ENCODE peak calls at places on chromosomes 3 and 15, in nine cellular contexts. One of them, this sample, is unnamed.

GRCh38 chr3:4741404-4742307 is 237.6 kb upstream of the BHLHE40 start:
- DNase-seq in thoracic aorta: peak; percentile 77
- DNase-seq in GM10248: no peak
- DNase-seq in Calu3: peak; percentile 73
- DNase-seq in astrocyte of the spinal cord: peak; percentile 99
- DNase-seq in lower lobe of right lung: no peak
- DNase-seq in right lobe of liver: peak; percentile 58
- DNase-seq in RWPE1: peak; percentile 89
- DNase-seq in cardiac fibroblast: peak; percentile 98
- DNase-seq in this sample: peak; percentile 93

GRCh38 chr3:32452009-32452408 is 50.6 kb downstream of the CMTM6 start:
- DNase-seq in GM10248: no peak
- DNase-seq in right lobe of liver: peak; percentile 62
- DNase-seq in thoracic aorta: no peak
- DNase-seq in lower lobe of right lung: no peak
- DNase-seq in Calu3: no peak
- DNase-seq in astrocyte of the spinal cord: no peak
- DNase-seq in RWPE1: no peak
- DNase-seq in cardiac fibroblast: no peak
- DNase-seq in this sample: no peak

GRCh38 chr3:46481636-46482035 is 16.1 kb upstream of the RTP3 start:
- DNase-seq in thoracic aorta: no peak
- DNase-seq in lower lobe of right lung: no peak
- DNase-seq in RWPE1: no peak
- DNase-seq in astrocyte of the spinal cord: no peak
- DNase-seq in GM10248: no peak
- DNase-seq in right lobe of liver: no peak
- DNase-seq in Calu3: no peak
- DNase-seq in cardiac fibroblast: no peak
- DNase-seq in this sample: no peak

GRCh38 chr3:141368062-141368924 is at the start of gene ZBTB38:
- DNase-seq in astrocyte of the spinal cord: peak; percentile 97
- DNase-seq in GM10248: peak; percentile 38
- DNase-seq in lower lobe of right lung: peak; percentile 94
- DNase-seq in right lobe of liver: peak; percentile 83
- DNase-seq in Calu3: peak; percentile 100
- DNase-seq in cardiac fibroblast: peak; percentile 98
- DNase-seq in thoracic aorta: peak; percentile 81
- DNase-seq in RWPE1: peak; percentile 84
- DNase-seq in this sample: peak; percentile 95

GRCh38 chr15:39889601-39890000 is 30.5 kb downstream of the GPR176 start:
- DNase-seq in right lobe of liver: no peak
- DNase-seq in thoracic aorta: no peak
- DNase-seq in astrocyte of the spinal cord: no peak
- DNase-seq in RWPE1: no peak
- DNase-seq in cardiac fibroblast: no peak
- DNase-seq in GM10248: no peak
- DNase-seq in Calu3: no peak
- DNase-seq in lower lobe of right lung: no peak
- DNase-seq in this sample: no peak

GRCh38 chr3:99709686-99710085 is 71.3 kb downstream of the COL8A1 start:
- DNase-seq in lower lobe of right lung: no peak
- DNase-seq in thoracic aorta: no peak
- DNase-seq in Calu3: no peak
- DNase-seq in cardiac fibroblast: peak; percentile 32
- DNase-seq in astrocyte of the spinal cord: no peak
- DNase-seq in RWPE1: no peak
- DNase-seq in GM10248: no peak
- DNase-seq in right lobe of liver: no peak
- DNase-seq in this sample: no peak

GRCh38 chr3:10867384-10867783 is 51.4 kb downstream of the SLC6A11 start:
- DNase-seq in thoracic aorta: no peak
- DNase-seq in GM10248: no peak
- DNase-seq in Calu3: no peak
- DNase-seq in lower lobe of right lung: no peak
- DNase-seq in cardiac fibroblast: peak; percentile 13
- DNase-seq in right lobe of liver: no peak
- DNase-seq in astrocyte of the spinal cord: peak; percentile 0
- DNase-seq in RWPE1: peak; percentile 21
- DNase-seq in this sample: peak; percentile 9

GRCh38 chr15:68230157-68231100 is 901 bp upstream of the CLN6 start:
- DNase-seq in lower lobe of right lung: no peak
- DNase-seq in thoracic aorta: no peak
- DNase-seq in right lobe of liver: no peak
- DNase-seq in cardiac fibroblast: peak; percentile 16
- DNase-seq in Calu3: no peak
- DNase-seq in astrocyte of the spinal cord: no peak
- DNase-seq in GM10248: no peak
- DNase-seq in RWPE1: no peak
- DNase-seq in this sample: peak; percentile 20

GRCh38 chr15:69573815-69574472 is 121.3 kb downstream of the RPLP1 start:
- DNase-seq in Calu3: no peak
- DNase-seq in cardiac fibroblast: peak; percentile 41
- DNase-seq in thoracic aorta: no peak
- DNase-seq in lower lobe of right lung: no peak
- DNase-seq in RWPE1: no peak
- DNase-seq in astrocyte of the spinal cord: peak; percentile 29
- DNase-seq in right lobe of liver: no peak
- DNase-seq in GM10248: peak; percentile 43
- DNase-seq in this sample: peak; percentile 27

GRCh38 chr15:80317389-80318169 is 65.6 kb upstream of the CTXND1 start:
- DNase-seq in GM10248: no peak
- DNase-seq in right lobe of liver: no peak
- DNase-seq in RWPE1: peak; percentile 20
- DNase-seq in lower lobe of right lung: no peak
- DNase-seq in astrocyte of the spinal cord: peak; percentile 72
- DNase-seq in thoracic aorta: no peak
- DNase-seq in cardiac fibroblast: peak; percentile 83
- DNase-seq in Calu3: no peak
- DNase-seq in this sample: peak; percentile 95

GRCh38 chr3:101801174-101801573 is 22.2 kb downstream of the NXPE3 start:
- DNase-seq in astrocyte of the spinal cord: no peak
- DNase-seq in right lobe of liver: no peak
- DNase-seq in Calu3: no peak
- DNase-seq in thoracic aorta: no peak
- DNase-seq in lower lobe of right lung: no peak
- DNase-seq in GM10248: no peak
- DNase-seq in cardiac fibroblast: no peak
- DNase-seq in RWPE1: no peak
- DNase-seq in this sample: no peak

DNA sequence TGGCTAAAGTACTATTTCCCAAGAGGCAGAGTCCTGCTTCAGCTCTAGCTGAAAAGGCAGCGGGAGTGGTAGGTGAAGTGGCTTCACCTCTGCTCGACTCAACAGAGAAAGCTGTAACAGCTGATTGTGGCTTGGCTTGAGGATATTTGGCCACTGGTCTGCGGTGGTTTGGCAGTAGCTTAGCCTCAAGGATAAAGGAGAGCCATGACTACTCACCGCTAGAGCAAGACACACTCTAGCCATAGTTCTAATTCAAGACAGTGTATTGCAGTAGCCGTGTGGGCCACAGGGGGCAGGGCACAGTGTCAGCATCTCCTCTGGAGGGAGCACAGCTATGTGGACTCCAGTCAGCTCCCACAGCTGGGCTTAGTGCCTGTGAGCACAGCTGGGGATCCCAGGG is 23.5 kb downstream of the TPRG1 start:
- DNase-seq in Calu3: no peak
- DNase-seq in GM10248: no peak
- DNase-seq in thoracic aorta: no peak
- DNase-seq in right lobe of liver: no peak
- DNase-seq in lower lobe of right lung: peak; percentile 47
- DNase-seq in RWPE1: no peak
- DNase-seq in cardiac fibroblast: no peak
- DNase-seq in astrocyte of the spinal cord: no peak
- DNase-seq in this sample: no peak
- TF ChIP-seq CTCF in Calu3: no peak
- TF ChIP-seq CTCF in GM10248: no peak
- TF ChIP-seq CTCF in thoracic aorta: no peak
- TF ChIP-seq CTCF in right lobe of liver: no peak
- TF ChIP-seq CTCF in lower lobe of right lung: peak; percentile 14
- TF ChIP-seq CTCF in RWPE1: no peak
- TF ChIP-seq CTCF in cardiac fibroblast: peak; percentile 11
- TF ChIP-seq CTCF in astrocyte of the spinal cord: peak; percentile 28
- TF ChIP-seq CTCF in this sample: peak; percentile 16

DNA sequence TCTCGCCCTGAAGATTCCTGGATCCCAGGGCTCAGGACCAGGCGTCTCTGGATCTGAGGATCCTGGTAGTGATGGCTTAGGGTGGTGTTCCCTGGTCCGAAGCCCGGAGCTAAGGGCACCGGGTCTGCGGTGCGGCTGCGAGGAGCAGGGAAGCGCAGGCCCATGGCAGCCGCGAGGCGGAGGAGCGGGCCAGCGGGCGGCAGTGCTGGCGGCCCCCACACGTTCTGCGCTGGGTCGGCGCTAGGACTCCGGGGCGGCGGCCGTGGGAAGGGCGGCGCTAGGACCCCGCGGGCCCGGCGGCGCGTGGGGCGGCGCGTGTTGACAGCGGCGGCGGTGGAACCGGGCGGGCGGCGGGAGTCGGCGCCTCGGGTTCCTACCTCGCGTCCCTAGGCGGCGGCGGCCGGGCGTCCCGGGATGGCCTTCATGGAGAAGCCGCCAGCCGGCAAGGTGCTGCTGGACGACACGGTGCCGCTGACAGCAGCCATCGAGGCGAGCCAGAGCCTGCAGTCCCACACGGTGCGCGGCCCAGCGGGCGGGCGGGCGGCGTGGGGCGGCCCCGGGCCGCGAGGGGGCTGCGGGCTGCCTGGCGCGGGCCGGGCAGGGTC is at the start of gene PXK:
- DNase-seq in astrocyte of the spinal cord: peak; percentile 79
- DNase-seq in right lobe of liver: peak; percentile 86
- DNase-seq in RWPE1: peak; percentile 52
- DNase-seq in Calu3: peak; percentile 81
- DNase-seq in cardiac fibroblast: peak; percentile 86
- DNase-seq in lower lobe of right lung: peak; percentile 88
- DNase-seq in GM10248: peak; percentile 84
- DNase-seq in thoracic aorta: no peak
- DNase-seq in this sample: peak; percentile 64
- TF ChIP-seq CTCF in astrocyte of the spinal cord: no peak
- TF ChIP-seq CTCF in right lobe of liver: no peak
- TF ChIP-seq CTCF in RWPE1: no peak
- TF ChIP-seq CTCF in Calu3: no peak
- TF ChIP-seq CTCF in cardiac fibroblast: no peak
- TF ChIP-seq CTCF in lower lobe of right lung: no peak
- TF ChIP-seq CTCF in GM10248: peak; percentile 41
- TF ChIP-seq CTCF in thoracic aorta: no peak
- TF ChIP-seq CTCF in this sample: peak; percentile 38

GRCh38 chr15:58114388-58114787 is 23.8 kb upstream of the AQP9 start:
- DNase-seq in cardiac fibroblast: no peak
- DNase-seq in Calu3: no peak
- DNase-seq in lower lobe of right lung: no peak
- DNase-seq in astrocyte of the spinal cord: no peak
- DNase-seq in thoracic aorta: no peak
- DNase-seq in right lobe of liver: no peak
- DNase-seq in RWPE1: no peak
- DNase-seq in GM10248: no peak
- DNase-seq in this sample: no peak

GRCh38 chr15:58118272-58118671 is 19.9 kb upstream of the AQP9 start:
- DNase-seq in GM10248: no peak
- DNase-seq in Calu3: no peak
- DNase-seq in RWPE1: no peak
- DNase-seq in astrocyte of the spinal cord: no peak
- DNase-seq in lower lobe of right lung: no peak
- DNase-seq in right lobe of liver: no peak
- DNase-seq in thoracic aorta: no peak
- DNase-seq in cardiac fibroblast: no peak
- DNase-seq in this sample: no peak

GRCh38 chr15:58114812-58115211 is 23.4 kb upstream of the AQP9 start:
- DNase-seq in Calu3: no peak
- DNase-seq in right lobe of liver: no peak
- DNase-seq in RWPE1: no peak
- DNase-seq in astrocyte of the spinal cord: no peak
- DNase-seq in cardiac fibroblast: no peak
- DNase-seq in GM10248: no peak
- DNase-seq in thoracic aorta: no peak
- DNase-seq in lower lobe of right lung: no peak
- DNase-seq in this sample: no peak

GRCh38 chr15:58117619-58118018 is 20.6 kb upstream of the AQP9 start:
- DNase-seq in GM10248: no peak
- DNase-seq in lower lobe of right lung: no peak
- DNase-seq in RWPE1: no peak
- DNase-seq in right lobe of liver: no peak
- DNase-seq in astrocyte of the spinal cord: no peak
- DNase-seq in Calu3: no peak
- DNase-seq in cardiac fibroblast: no peak
- DNase-seq in thoracic aorta: no peak
- DNase-seq in this sample: no peak

DNA sequence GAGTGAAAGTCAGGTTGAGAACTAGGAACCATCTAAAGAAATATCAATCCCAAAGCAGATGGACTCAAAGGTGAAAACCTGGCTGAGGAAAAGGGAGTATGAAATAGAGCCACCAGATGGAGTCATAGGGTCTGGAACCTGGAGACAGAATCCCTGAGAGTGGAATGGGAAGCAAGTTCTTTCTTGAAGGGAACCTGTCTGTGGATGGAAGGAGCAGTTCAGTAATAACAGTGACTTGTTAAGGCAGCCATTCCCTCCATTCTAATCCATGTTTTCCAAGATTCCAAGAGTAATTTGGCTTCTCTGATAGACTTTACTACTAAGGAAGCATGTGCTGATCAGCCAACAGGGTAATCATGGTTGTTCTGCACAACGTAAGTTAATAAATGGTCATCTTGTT is 22.5 kb upstream of the AQP9 start:
- DNase-seq in astrocyte of the spinal cord: peak; percentile 4
- DNase-seq in GM10248: no peak
- DNase-seq in RWPE1: peak; percentile 13
- DNase-seq in thoracic aorta: no peak
- DNase-seq in lower lobe of right lung: no peak
- DNase-seq in right lobe of liver: no peak
- DNase-seq in Calu3: no peak
- DNase-seq in cardiac fibroblast: peak; percentile 37
- DNase-seq in this sample: peak; percentile 5
- TF ChIP-seq CTCF in astrocyte of the spinal cord: peak; percentile 29
- TF ChIP-seq CTCF in GM10248: no peak
- TF ChIP-seq CTCF in RWPE1: peak; percentile 13
- TF ChIP-seq CTCF in thoracic aorta: peak; percentile 12
- TF ChIP-seq CTCF in lower lobe of right lung: peak; percentile 25
- TF ChIP-seq CTCF in right lobe of liver: peak; percentile 41
- TF ChIP-seq CTCF in Calu3: peak; percentile 35
- TF ChIP-seq CTCF in cardiac fibroblast: peak; percentile 31
- TF ChIP-seq CTCF in this sample: peak; percentile 48

DNA sequence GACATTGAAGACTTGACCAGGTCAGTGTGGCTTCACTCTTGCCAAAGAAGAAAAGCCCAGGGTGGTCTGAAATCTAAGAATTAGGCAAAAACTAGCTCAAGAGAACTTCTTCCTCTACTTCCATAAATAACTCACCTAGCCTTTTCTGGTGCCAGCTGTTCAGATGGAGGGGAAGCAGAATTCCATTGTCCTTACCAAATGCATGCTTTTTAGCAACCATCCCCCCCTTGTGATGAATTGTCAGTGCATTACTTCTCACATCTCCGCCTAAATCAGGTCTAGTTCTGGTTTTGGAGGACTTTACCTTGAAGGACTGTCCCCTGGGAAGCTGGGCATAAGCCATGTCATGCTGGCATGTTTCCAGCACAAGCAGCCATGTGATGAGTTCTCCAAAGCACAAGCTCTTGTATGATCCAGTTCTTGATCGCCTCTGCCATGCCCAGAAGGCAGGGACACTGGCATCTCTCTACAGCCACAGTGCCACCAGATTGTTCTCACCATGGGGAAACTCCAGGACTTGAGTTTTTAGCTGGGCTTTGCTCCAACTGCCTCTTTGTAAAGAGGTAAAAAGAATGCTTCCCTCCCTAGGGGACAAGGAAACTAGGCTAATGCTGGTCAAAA is 96.4 kb upstream of the IL12A start:
- DNase-seq in astrocyte of the spinal cord: no peak
- DNase-seq in cardiac fibroblast: no peak
- DNase-seq in GM10248: no peak
- DNase-seq in right lobe of liver: no peak
- DNase-seq in Calu3: no peak
- DNase-seq in lower lobe of right lung: no peak
- DNase-seq in RWPE1: no peak
- DNase-seq in thoracic aorta: no peak
- DNase-seq in this sample: no peak
- TF ChIP-seq CTCF in astrocyte of the spinal cord: no peak
- TF ChIP-seq CTCF in cardiac fibroblast: no peak
- TF ChIP-seq CTCF in GM10248: no peak
- TF ChIP-seq CTCF in right lobe of liver: no peak
- TF ChIP-seq CTCF in Calu3: no peak
- TF ChIP-seq CTCF in lower lobe of right lung: no peak
- TF ChIP-seq CTCF in RWPE1: no peak
- TF ChIP-seq CTCF in thoracic aorta: no peak
- TF ChIP-seq CTCF in this sample: no peak

This sample was measured in HFFc6.